ENCODE peak calls at places on chromosome 1, in seven cellular contexts. One of them, this sample, is unnamed.

GRCh38 chr1:239951518-239952130 is 140.1 kb upstream of the FMN2 start:
- DNase-seq in foreskin fibroblast: peak
- DNase-seq in naive thymus-derived CD4-positive, alpha-beta T cell: peak
- DNase-seq in gastrocnemius medialis: no peak
- DNase-seq in tibial artery: no peak
- DNase-seq in CD8-positive, alpha-beta memory T cell: no peak
- DNase-seq in lower lobe of right lung: no peak
- DNase-seq in this sample: peak

GRCh38 chr1:79738101-79738500 is 731.6 kb upstream of the ADGRL4 start:
- DNase-seq in naive thymus-derived CD4-positive, alpha-beta T cell: no peak
- DNase-seq in lower lobe of right lung: no peak
- DNase-seq in foreskin fibroblast: no peak
- DNase-seq in tibial artery: no peak
- DNase-seq in gastrocnemius medialis: no peak
- DNase-seq in CD8-positive, alpha-beta memory T cell: no peak
- DNase-seq in this sample: no peak

GRCh38 chr1:165143437-165144065 is 213.0 kb downstream of the LMX1A start:
- DNase-seq in tibial artery: no peak
- DNase-seq in naive thymus-derived CD4-positive, alpha-beta T cell: no peak
- DNase-seq in CD8-positive, alpha-beta memory T cell: no peak
- DNase-seq in lower lobe of right lung: no peak
- DNase-seq in gastrocnemius medialis: peak
- DNase-seq in foreskin fibroblast: peak
- DNase-seq in this sample: peak

GRCh38 chr1:223011230-223011856 is 131.7 kb downstream of the TLR5 start:
- DNase-seq in tibial artery: no peak
- DNase-seq in CD8-positive, alpha-beta memory T cell: no peak
- DNase-seq in lower lobe of right lung: no peak
- DNase-seq in foreskin fibroblast: no peak
- DNase-seq in gastrocnemius medialis: no peak
- DNase-seq in naive thymus-derived CD4-positive, alpha-beta T cell: no peak
- DNase-seq in this sample: no peak

GRCh38 chr1:223036479-223036845 is 106.6 kb downstream of the TLR5 start:
- DNase-seq in gastrocnemius medialis: no peak
- DNase-seq in lower lobe of right lung: no peak
- DNase-seq in foreskin fibroblast: no peak
- DNase-seq in naive thymus-derived CD4-positive, alpha-beta T cell: no peak
- DNase-seq in tibial artery: no peak
- DNase-seq in CD8-positive, alpha-beta memory T cell: no peak
- DNase-seq in this sample: no peak

GRCh38 chr1:155840391-155840790 is 16.6 kb downstream of the GON4L start:
- DNase-seq in gastrocnemius medialis: no peak
- DNase-seq in lower lobe of right lung: no peak
- DNase-seq in naive thymus-derived CD4-positive, alpha-beta T cell: no peak
- DNase-seq in tibial artery: no peak
- DNase-seq in foreskin fibroblast: no peak
- DNase-seq in CD8-positive, alpha-beta memory T cell: no peak
- DNase-seq in this sample: peak

GRCh38 chr1:167191958-167192357 is 28.7 kb upstream of the POU2F1 start:
- DNase-seq in foreskin fibroblast: no peak
- DNase-seq in naive thymus-derived CD4-positive, alpha-beta T cell: no peak
- DNase-seq in lower lobe of right lung: no peak
- DNase-seq in tibial artery: no peak
- DNase-seq in gastrocnemius medialis: no peak
- DNase-seq in CD8-positive, alpha-beta memory T cell: no peak
- DNase-seq in this sample: no peak

GRCh38 chr1:215957692-215958091 is 390.6 kb downstream of the KCTD3 start:
- DNase-seq in gastrocnemius medialis: no peak
- DNase-seq in CD8-positive, alpha-beta memory T cell: no peak
- DNase-seq in foreskin fibroblast: no peak
- DNase-seq in lower lobe of right lung: no peak
- DNase-seq in naive thymus-derived CD4-positive, alpha-beta T cell: no peak
- DNase-seq in tibial artery: no peak
- DNase-seq in this sample: no peak

GRCh38 chr1:29324771-29325351 is 88.5 kb downstream of the PTPRU start:
- DNase-seq in tibial artery: peak
- DNase-seq in CD8-positive, alpha-beta memory T cell: no peak
- DNase-seq in naive thymus-derived CD4-positive, alpha-beta T cell: no peak
- DNase-seq in lower lobe of right lung: no peak
- DNase-seq in gastrocnemius medialis: no peak
- DNase-seq in foreskin fibroblast: no peak
- DNase-seq in this sample: peak

GRCh38 chr1:219871427-219872057 is 56.8 kb downstream of the SLC30A10 start:
- DNase-seq in tibial artery: no peak
- DNase-seq in CD8-positive, alpha-beta memory T cell: no peak
- DNase-seq in foreskin fibroblast: no peak
- DNase-seq in gastrocnemius medialis: no peak
- DNase-seq in naive thymus-derived CD4-positive, alpha-beta T cell: no peak
- DNase-seq in lower lobe of right lung: no peak
- DNase-seq in this sample: no peak

GRCh38 chr1:23790696-23791433 is at the start of gene LYPLA2:
- DNase-seq in gastrocnemius medialis: peak
- DNase-seq in lower lobe of right lung: peak
- DNase-seq in CD8-positive, alpha-beta memory T cell: peak
- DNase-seq in tibial artery: peak
- DNase-seq in foreskin fibroblast: peak
- DNase-seq in naive thymus-derived CD4-positive, alpha-beta T cell: peak
- DNase-seq in this sample: peak

GRCh38 chr1:65170511-65171142 is 22.6 kb downstream of the AK4 start:
- DNase-seq in foreskin fibroblast: peak
- DNase-seq in naive thymus-derived CD4-positive, alpha-beta T cell: no peak
- DNase-seq in gastrocnemius medialis: peak
- DNase-seq in tibial artery: peak
- DNase-seq in lower lobe of right lung: no peak
- DNase-seq in CD8-positive, alpha-beta memory T cell: no peak
- DNase-seq in this sample: no peak

GRCh38 chr1:207890136-207890738 is 20.7 kb downstream of the CD34 start:
- DNase-seq in tibial artery: peak
- DNase-seq in foreskin fibroblast: peak
- DNase-seq in naive thymus-derived CD4-positive, alpha-beta T cell: no peak
- DNase-seq in gastrocnemius medialis: peak
- DNase-seq in lower lobe of right lung: no peak
- DNase-seq in CD8-positive, alpha-beta memory T cell: no peak
- DNase-seq in this sample: no peak
- H3K4me3 ChIP-seq in tibial artery: peak
- H3K4me3 ChIP-seq in foreskin fibroblast: no peak
- H3K4me3 ChIP-seq in naive thymus-derived CD4-positive, alpha-beta T cell: no peak
- H3K4me3 ChIP-seq in gastrocnemius medialis: no peak
- H3K4me3 ChIP-seq in lower lobe of right lung: no peak
- H3K4me3 ChIP-seq in CD8-positive, alpha-beta memory T cell: no peak
- H3K4me3 ChIP-seq in this sample: no peak

GRCh38 chr1:206560021-206560716 is 52.1 kb downstream of the EIF2D start:
- DNase-seq in gastrocnemius medialis: peak
- DNase-seq in tibial artery: no peak
- DNase-seq in foreskin fibroblast: no peak
- DNase-seq in lower lobe of right lung: no peak
- DNase-seq in naive thymus-derived CD4-positive, alpha-beta T cell: no peak
- DNase-seq in CD8-positive, alpha-beta memory T cell: no peak
- DNase-seq in this sample: peak
- H3K4me3 ChIP-seq in gastrocnemius medialis: no peak
- H3K4me3 ChIP-seq in tibial artery: no peak
- H3K4me3 ChIP-seq in foreskin fibroblast: no peak
- H3K4me3 ChIP-seq in lower lobe of right lung: peak
- H3K4me3 ChIP-seq in naive thymus-derived CD4-positive, alpha-beta T cell: peak
- H3K4me3 ChIP-seq in CD8-positive, alpha-beta memory T cell: peak
- H3K4me3 ChIP-seq in this sample: peak

DNA sequence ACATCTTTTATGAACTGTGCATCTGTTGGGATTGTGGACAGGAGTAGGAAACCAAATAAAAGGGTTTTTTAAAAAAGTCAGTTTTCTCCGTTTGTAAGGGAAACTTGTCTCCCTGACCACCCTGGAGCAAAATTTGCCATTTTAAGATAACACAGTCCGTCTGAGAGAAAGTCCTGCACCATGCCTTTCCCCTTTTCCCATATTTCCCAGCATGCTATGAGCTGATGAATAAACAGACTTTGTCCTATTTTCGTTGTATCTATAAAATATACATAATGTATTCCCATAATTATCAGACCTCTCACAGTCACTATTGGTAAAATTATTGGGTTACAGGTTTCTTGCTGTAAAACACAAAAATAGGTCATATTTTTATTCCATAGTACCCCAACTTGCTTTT is 1.7 kb upstream of the AKT3 start:
- DNase-seq in lower lobe of right lung: no peak
- DNase-seq in CD8-positive, alpha-beta memory T cell: no peak
- DNase-seq in foreskin fibroblast: no peak
- DNase-seq in tibial artery: no peak
- DNase-seq in gastrocnemius medialis: no peak
- DNase-seq in naive thymus-derived CD4-positive, alpha-beta T cell: no peak
- DNase-seq in this sample: no peak
- H3K4me3 ChIP-seq in lower lobe of right lung: no peak
- H3K4me3 ChIP-seq in CD8-positive, alpha-beta memory T cell: peak
- H3K4me3 ChIP-seq in foreskin fibroblast: peak
- H3K4me3 ChIP-seq in tibial artery: peak
- H3K4me3 ChIP-seq in gastrocnemius medialis: no peak
- H3K4me3 ChIP-seq in naive thymus-derived CD4-positive, alpha-beta T cell: no peak
- H3K4me3 ChIP-seq in this sample: peak

GRCh38 chr1:74506311-74506710 is 6.1 kb downstream of the LRRC53 start:
- DNase-seq in foreskin fibroblast: no peak
- DNase-seq in lower lobe of right lung: no peak
- DNase-seq in tibial artery: no peak
- DNase-seq in CD8-positive, alpha-beta memory T cell: no peak
- DNase-seq in gastrocnemius medialis: no peak
- DNase-seq in naive thymus-derived CD4-positive, alpha-beta T cell: no peak
- DNase-seq in this sample: no peak

GRCh38 chr1:74505889-74506288 is 6.5 kb downstream of the LRRC53 start:
- DNase-seq in gastrocnemius medialis: no peak
- DNase-seq in CD8-positive, alpha-beta memory T cell: no peak
- DNase-seq in foreskin fibroblast: no peak
- DNase-seq in naive thymus-derived CD4-positive, alpha-beta T cell: no peak
- DNase-seq in lower lobe of right lung: no peak
- DNase-seq in tibial artery: no peak
- DNase-seq in this sample: no peak

GRCh38 chr1:74502858-74503257 is 9.6 kb downstream of the LRRC53 start:
- DNase-seq in naive thymus-derived CD4-positive, alpha-beta T cell: no peak
- DNase-seq in lower lobe of right lung: no peak
- DNase-seq in foreskin fibroblast: no peak
- DNase-seq in gastrocnemius medialis: no peak
- DNase-seq in CD8-positive, alpha-beta memory T cell: no peak
- DNase-seq in tibial artery: no peak
- DNase-seq in this sample: no peak

GRCh38 chr1:74505133-74505532 is 7.3 kb downstream of the LRRC53 start:
- DNase-seq in tibial artery: no peak
- DNase-seq in CD8-positive, alpha-beta memory T cell: no peak
- DNase-seq in foreskin fibroblast: no peak
- DNase-seq in lower lobe of right lung: no peak
- DNase-seq in naive thymus-derived CD4-positive, alpha-beta T cell: no peak
- DNase-seq in gastrocnemius medialis: no peak
- DNase-seq in this sample: no peak

DNA sequence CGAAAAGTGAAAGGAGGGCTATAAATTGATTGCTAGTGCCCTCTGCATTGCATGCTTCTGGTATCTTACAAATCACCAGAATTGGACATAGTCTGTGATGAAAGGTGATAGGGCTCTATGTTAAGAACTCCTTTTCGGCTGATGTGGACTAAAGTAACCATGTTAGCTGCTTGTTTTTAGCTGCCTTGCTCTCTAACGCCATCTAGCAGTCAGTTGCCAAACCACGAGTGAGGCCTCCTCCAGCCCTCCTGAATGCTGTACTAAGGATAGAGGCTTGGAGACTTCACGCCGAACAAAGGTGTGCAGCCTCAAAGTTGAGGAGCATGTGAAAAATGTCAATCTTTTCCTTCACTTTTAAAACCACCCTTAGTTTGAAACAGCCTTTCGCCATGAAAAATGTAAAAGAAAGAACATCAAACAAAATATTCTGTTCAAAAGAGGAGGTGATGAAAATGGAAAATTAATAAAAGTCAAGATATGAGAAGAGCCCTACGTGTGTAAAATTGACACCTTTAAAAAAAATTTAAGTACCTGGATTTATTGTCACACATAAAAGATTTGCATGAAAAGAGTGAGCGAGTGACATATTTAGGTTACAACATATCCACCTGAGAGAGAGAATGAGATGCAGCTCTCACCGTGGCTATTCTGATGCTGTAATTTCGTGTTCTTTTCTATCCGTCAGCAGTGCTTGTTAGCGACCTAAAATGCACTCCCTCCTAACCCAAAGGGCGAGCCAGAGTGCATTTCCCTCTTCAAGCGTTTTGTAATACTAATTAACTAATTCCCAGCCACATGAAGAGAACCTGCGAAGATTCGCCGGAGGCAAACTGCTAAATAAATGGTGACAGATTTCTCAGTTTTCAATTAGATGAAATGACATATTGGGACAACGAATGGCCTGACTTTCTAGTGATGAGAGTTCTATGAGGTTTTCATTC is 8.0 kb downstream of the LRRC53 start:
- DNase-seq in naive thymus-derived CD4-positive, alpha-beta T cell: peak
- DNase-seq in lower lobe of right lung: no peak
- DNase-seq in gastrocnemius medialis: no peak
- DNase-seq in foreskin fibroblast: peak
- DNase-seq in tibial artery: no peak
- DNase-seq in CD8-positive, alpha-beta memory T cell: no peak
- DNase-seq in this sample: peak
- H3K4me3 ChIP-seq in naive thymus-derived CD4-positive, alpha-beta T cell: no peak
- H3K4me3 ChIP-seq in lower lobe of right lung: no peak
- H3K4me3 ChIP-seq in gastrocnemius medialis: no peak
- H3K4me3 ChIP-seq in foreskin fibroblast: no peak
- H3K4me3 ChIP-seq in tibial artery: no peak
- H3K4me3 ChIP-seq in CD8-positive, alpha-beta memory T cell: no peak
- H3K4me3 ChIP-seq in this sample: no peak

GRCh38 chr1:109658533-109659051 is 2.7 kb downstream of the GSTM4 start:
- DNase-seq in CD8-positive, alpha-beta memory T cell: no peak
- DNase-seq in lower lobe of right lung: no peak
- DNase-seq in tibial artery: peak
- DNase-seq in foreskin fibroblast: no peak
- DNase-seq in naive thymus-derived CD4-positive, alpha-beta T cell: no peak
- DNase-seq in gastrocnemius medialis: no peak
- DNase-seq in this sample: no peak
- H3K4me3 ChIP-seq in CD8-positive, alpha-beta memory T cell: no peak
- H3K4me3 ChIP-seq in lower lobe of right lung: no peak
- H3K4me3 ChIP-seq in tibial artery: no peak
- H3K4me3 ChIP-seq in foreskin fibroblast: no peak
- H3K4me3 ChIP-seq in naive thymus-derived CD4-positive, alpha-beta T cell: no peak
- H3K4me3 ChIP-seq in gastrocnemius medialis: no peak
- H3K4me3 ChIP-seq in this sample: no peak

DNA sequence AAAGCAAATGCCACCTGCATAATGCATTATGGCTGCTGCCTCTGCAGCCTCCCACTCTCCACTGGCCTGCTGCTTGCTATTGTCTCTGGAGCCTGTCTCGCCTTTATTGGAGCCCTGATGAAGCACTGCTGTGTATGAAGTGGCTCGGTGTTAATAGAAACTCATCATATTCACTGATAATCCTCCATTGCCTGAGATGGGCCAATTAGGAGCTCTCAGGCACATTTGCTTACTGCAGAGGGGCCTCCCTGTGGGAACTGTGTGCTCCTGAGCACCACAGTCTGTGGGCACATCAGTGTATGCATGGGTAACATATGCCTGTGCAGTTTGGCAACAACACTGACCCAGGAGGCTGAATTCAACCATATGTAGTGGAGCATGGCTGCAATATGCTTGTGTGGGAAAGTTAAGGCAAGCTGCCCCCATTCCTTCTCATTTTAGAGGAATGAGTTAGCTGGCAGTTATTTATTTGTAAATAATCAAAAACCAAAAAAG is 11.7 kb upstream of the FMOD start:
- DNase-seq in tibial artery: no peak
- DNase-seq in naive thymus-derived CD4-positive, alpha-beta T cell: no peak
- DNase-seq in foreskin fibroblast: no peak
- DNase-seq in gastrocnemius medialis: no peak
- DNase-seq in CD8-positive, alpha-beta memory T cell: no peak
- DNase-seq in lower lobe of right lung: no peak
- DNase-seq in this sample: no peak
- H3K4me3 ChIP-seq in tibial artery: no peak
- H3K4me3 ChIP-seq in naive thymus-derived CD4-positive, alpha-beta T cell: no peak
- H3K4me3 ChIP-seq in foreskin fibroblast: no peak
- H3K4me3 ChIP-seq in gastrocnemius medialis: no peak
- H3K4me3 ChIP-seq in CD8-positive, alpha-beta memory T cell: no peak
- H3K4me3 ChIP-seq in lower lobe of right lung: no peak
- H3K4me3 ChIP-seq in this sample: no peak

This sample was measured in MM.1S.